ENCODE peak calls at places on chromosome 1, in ten cellular contexts. One of them, this sample, is unnamed.

GRCh38 chr1:157105988-157106812 is 6.6 kb upstream of the ETV3L start:
- DNase-seq in activated CD4-positive, alpha-beta T cell treated with anti-CD3 and anti-CD28 coated beads, Interleukin-2, amount 10 ng/mL, durations not matched to agents 7 days and 5 days: no peak
- DNase-seq in NCI-H524 treated with DMSO at 0.1 percent for 48 hours: no peak
- DNase-seq in activated naive CD8-positive, alpha-beta T cell treated with anti-CD3 and anti-CD28 coated beads for 36 hours: peak
- DNase-seq in stimulated activated CD4-positive, alpha-beta T cell treated with anti-CD3 and anti-CD28 coated beads, Interleukin-2, amount 100 ng/mL, for 48 hours: peak
- DNase-seq in SW480: no peak
- DNase-seq in aorta: peak
- DNase-seq in GM13977: peak
- DNase-seq in activated CD8-positive, alpha-beta memory T cell treated with anti-CD3 and anti-CD28 coated beads, Interleukin-2, amount 50 U/mL, for 4 hours: no peak
- DNase-seq in left ventricle myocardium inferior: no peak
- DNase-seq in this sample: peak

GRCh38 chr1:1407101-1407956 is at the start of gene MRPL20:
- DNase-seq in NCI-H524 treated with DMSO at 0.1 percent for 48 hours: peak
- DNase-seq in activated naive CD8-positive, alpha-beta T cell treated with anti-CD3 and anti-CD28 coated beads for 36 hours: peak
- DNase-seq in stimulated activated CD4-positive, alpha-beta T cell treated with anti-CD3 and anti-CD28 coated beads, Interleukin-2, amount 100 ng/mL, for 48 hours: peak
- DNase-seq in aorta: peak
- DNase-seq in activated CD4-positive, alpha-beta T cell treated with anti-CD3 and anti-CD28 coated beads, Interleukin-2, amount 10 ng/mL, durations not matched to agents 7 days and 5 days: peak
- DNase-seq in SW480: peak
- DNase-seq in activated CD8-positive, alpha-beta memory T cell treated with anti-CD3 and anti-CD28 coated beads, Interleukin-2, amount 50 U/mL, for 4 hours: peak
- DNase-seq in GM13977: peak
- DNase-seq in left ventricle myocardium inferior: peak
- DNase-seq in this sample: peak

GRCh38 chr1:56803561-56804156 is 15.5 kb downstream of the FYB2 start:
- DNase-seq in activated CD4-positive, alpha-beta T cell treated with anti-CD3 and anti-CD28 coated beads, Interleukin-2, amount 10 ng/mL, durations not matched to agents 7 days and 5 days: peak
- DNase-seq in activated naive CD8-positive, alpha-beta T cell treated with anti-CD3 and anti-CD28 coated beads for 36 hours: peak
- DNase-seq in GM13977: no peak
- DNase-seq in left ventricle myocardium inferior: no peak
- DNase-seq in aorta: no peak
- DNase-seq in activated CD8-positive, alpha-beta memory T cell treated with anti-CD3 and anti-CD28 coated beads, Interleukin-2, amount 50 U/mL, for 4 hours: no peak
- DNase-seq in NCI-H524 treated with DMSO at 0.1 percent for 48 hours: no peak
- DNase-seq in stimulated activated CD4-positive, alpha-beta T cell treated with anti-CD3 and anti-CD28 coated beads, Interleukin-2, amount 100 ng/mL, for 48 hours: no peak
- DNase-seq in SW480: peak
- DNase-seq in this sample: no peak

GRCh38 chr1:174968750-174969244 is 30.9 kb upstream of the CACYBP start:
- DNase-seq in stimulated activated CD4-positive, alpha-beta T cell treated with anti-CD3 and anti-CD28 coated beads, Interleukin-2, amount 100 ng/mL, for 48 hours: no peak
- DNase-seq in SW480: no peak
- DNase-seq in activated CD8-positive, alpha-beta memory T cell treated with anti-CD3 and anti-CD28 coated beads, Interleukin-2, amount 50 U/mL, for 4 hours: no peak
- DNase-seq in aorta: no peak
- DNase-seq in NCI-H524 treated with DMSO at 0.1 percent for 48 hours: no peak
- DNase-seq in left ventricle myocardium inferior: no peak
- DNase-seq in GM13977: peak
- DNase-seq in activated naive CD8-positive, alpha-beta T cell treated with anti-CD3 and anti-CD28 coated beads for 36 hours: no peak
- DNase-seq in activated CD4-positive, alpha-beta T cell treated with anti-CD3 and anti-CD28 coated beads, Interleukin-2, amount 10 ng/mL, durations not matched to agents 7 days and 5 days: peak
- DNase-seq in this sample: peak

GRCh38 chr1:63617450-63617849 is 24.2 kb downstream of the PGM1 start:
- DNase-seq in activated CD8-positive, alpha-beta memory T cell treated with anti-CD3 and anti-CD28 coated beads, Interleukin-2, amount 50 U/mL, for 4 hours: no peak
- DNase-seq in aorta: no peak
- DNase-seq in stimulated activated CD4-positive, alpha-beta T cell treated with anti-CD3 and anti-CD28 coated beads, Interleukin-2, amount 100 ng/mL, for 48 hours: no peak
- DNase-seq in NCI-H524 treated with DMSO at 0.1 percent for 48 hours: no peak
- DNase-seq in activated CD4-positive, alpha-beta T cell treated with anti-CD3 and anti-CD28 coated beads, Interleukin-2, amount 10 ng/mL, durations not matched to agents 7 days and 5 days: no peak
- DNase-seq in activated naive CD8-positive, alpha-beta T cell treated with anti-CD3 and anti-CD28 coated beads for 36 hours: no peak
- DNase-seq in SW480: no peak
- DNase-seq in left ventricle myocardium inferior: no peak
- DNase-seq in GM13977: no peak
- DNase-seq in this sample: no peak

GRCh38 chr1:110242062-110242461 is 31.9 kb downstream of the KCNC4 start:
- DNase-seq in SW480: no peak
- DNase-seq in aorta: no peak
- DNase-seq in activated CD4-positive, alpha-beta T cell treated with anti-CD3 and anti-CD28 coated beads, Interleukin-2, amount 10 ng/mL, durations not matched to agents 7 days and 5 days: no peak
- DNase-seq in stimulated activated CD4-positive, alpha-beta T cell treated with anti-CD3 and anti-CD28 coated beads, Interleukin-2, amount 100 ng/mL, for 48 hours: no peak
- DNase-seq in GM13977: no peak
- DNase-seq in activated naive CD8-positive, alpha-beta T cell treated with anti-CD3 and anti-CD28 coated beads for 36 hours: no peak
- DNase-seq in NCI-H524 treated with DMSO at 0.1 percent for 48 hours: no peak
- DNase-seq in activated CD8-positive, alpha-beta memory T cell treated with anti-CD3 and anti-CD28 coated beads, Interleukin-2, amount 50 U/mL, for 4 hours: no peak
- DNase-seq in left ventricle myocardium inferior: no peak
- DNase-seq in this sample: no peak

GRCh38 chr1:41401899-41402298 is 40.7 kb downstream of the FOXO6 start:
- DNase-seq in stimulated activated CD4-positive, alpha-beta T cell treated with anti-CD3 and anti-CD28 coated beads, Interleukin-2, amount 100 ng/mL, for 48 hours: no peak
- DNase-seq in aorta: no peak
- DNase-seq in activated CD8-positive, alpha-beta memory T cell treated with anti-CD3 and anti-CD28 coated beads, Interleukin-2, amount 50 U/mL, for 4 hours: no peak
- DNase-seq in activated CD4-positive, alpha-beta T cell treated with anti-CD3 and anti-CD28 coated beads, Interleukin-2, amount 10 ng/mL, durations not matched to agents 7 days and 5 days: no peak
- DNase-seq in left ventricle myocardium inferior: no peak
- DNase-seq in activated naive CD8-positive, alpha-beta T cell treated with anti-CD3 and anti-CD28 coated beads for 36 hours: no peak
- DNase-seq in SW480: no peak
- DNase-seq in NCI-H524 treated with DMSO at 0.1 percent for 48 hours: no peak
- DNase-seq in GM13977: no peak
- DNase-seq in this sample: no peak

GRCh38 chr1:234961468-234962339 is 166.9 kb downstream of the TOMM20 start:
- DNase-seq in aorta: no peak
- DNase-seq in stimulated activated CD4-positive, alpha-beta T cell treated with anti-CD3 and anti-CD28 coated beads, Interleukin-2, amount 100 ng/mL, for 48 hours: no peak
- DNase-seq in GM13977: peak
- DNase-seq in NCI-H524 treated with DMSO at 0.1 percent for 48 hours: no peak
- DNase-seq in activated naive CD8-positive, alpha-beta T cell treated with anti-CD3 and anti-CD28 coated beads for 36 hours: no peak
- DNase-seq in activated CD4-positive, alpha-beta T cell treated with anti-CD3 and anti-CD28 coated beads, Interleukin-2, amount 10 ng/mL, durations not matched to agents 7 days and 5 days: no peak
- DNase-seq in left ventricle myocardium inferior: no peak
- DNase-seq in activated CD8-positive, alpha-beta memory T cell treated with anti-CD3 and anti-CD28 coated beads, Interleukin-2, amount 50 U/mL, for 4 hours: no peak
- DNase-seq in SW480: no peak
- DNase-seq in this sample: peak

GRCh38 chr1:197725044-197725443 is 50.2 kb downstream of the DENND1B start:
- DNase-seq in NCI-H524 treated with DMSO at 0.1 percent for 48 hours: no peak
- DNase-seq in SW480: peak
- DNase-seq in activated CD8-positive, alpha-beta memory T cell treated with anti-CD3 and anti-CD28 coated beads, Interleukin-2, amount 50 U/mL, for 4 hours: no peak
- DNase-seq in aorta: no peak
- DNase-seq in activated naive CD8-positive, alpha-beta T cell treated with anti-CD3 and anti-CD28 coated beads for 36 hours: no peak
- DNase-seq in activated CD4-positive, alpha-beta T cell treated with anti-CD3 and anti-CD28 coated beads, Interleukin-2, amount 10 ng/mL, durations not matched to agents 7 days and 5 days: no peak
- DNase-seq in left ventricle myocardium inferior: no peak
- DNase-seq in stimulated activated CD4-positive, alpha-beta T cell treated with anti-CD3 and anti-CD28 coated beads, Interleukin-2, amount 100 ng/mL, for 48 hours: no peak
- DNase-seq in GM13977: no peak
- DNase-seq in this sample: no peak

GRCh38 chr1:58620259-58620658 is 43.2 kb upstream of the TACSTD2 start:
- DNase-seq in GM13977: no peak
- DNase-seq in NCI-H524 treated with DMSO at 0.1 percent for 48 hours: no peak
- DNase-seq in activated CD8-positive, alpha-beta memory T cell treated with anti-CD3 and anti-CD28 coated beads, Interleukin-2, amount 50 U/mL, for 4 hours: no peak
- DNase-seq in activated CD4-positive, alpha-beta T cell treated with anti-CD3 and anti-CD28 coated beads, Interleukin-2, amount 10 ng/mL, durations not matched to agents 7 days and 5 days: no peak
- DNase-seq in activated naive CD8-positive, alpha-beta T cell treated with anti-CD3 and anti-CD28 coated beads for 36 hours: no peak
- DNase-seq in aorta: no peak
- DNase-seq in SW480: no peak
- DNase-seq in left ventricle myocardium inferior: no peak
- DNase-seq in stimulated activated CD4-positive, alpha-beta T cell treated with anti-CD3 and anti-CD28 coated beads, Interleukin-2, amount 100 ng/mL, for 48 hours: no peak
- DNase-seq in this sample: no peak

GRCh38 chr1:45677751-45678245 is 8.5 kb downstream of the GPBP1L1 start:
- DNase-seq in aorta: no peak
- DNase-seq in SW480: no peak
- DNase-seq in left ventricle myocardium inferior: no peak
- DNase-seq in activated CD8-positive, alpha-beta memory T cell treated with anti-CD3 and anti-CD28 coated beads, Interleukin-2, amount 50 U/mL, for 4 hours: no peak
- DNase-seq in NCI-H524 treated with DMSO at 0.1 percent for 48 hours: no peak
- DNase-seq in GM13977: no peak
- DNase-seq in stimulated activated CD4-positive, alpha-beta T cell treated with anti-CD3 and anti-CD28 coated beads, Interleukin-2, amount 100 ng/mL, for 48 hours: no peak
- DNase-seq in activated CD4-positive, alpha-beta T cell treated with anti-CD3 and anti-CD28 coated beads, Interleukin-2, amount 10 ng/mL, durations not matched to agents 7 days and 5 days: no peak
- DNase-seq in activated naive CD8-positive, alpha-beta T cell treated with anti-CD3 and anti-CD28 coated beads for 36 hours: no peak
- DNase-seq in this sample: no peak

GRCh38 chr1:186374313-186375151 is 521 bp downstream of the TPR start:
- DNase-seq in activated CD8-positive, alpha-beta memory T cell treated with anti-CD3 and anti-CD28 coated beads, Interleukin-2, amount 50 U/mL, for 4 hours: no peak
- DNase-seq in activated CD4-positive, alpha-beta T cell treated with anti-CD3 and anti-CD28 coated beads, Interleukin-2, amount 10 ng/mL, durations not matched to agents 7 days and 5 days: peak
- DNase-seq in aorta: no peak
- DNase-seq in left ventricle myocardium inferior: peak
- DNase-seq in activated naive CD8-positive, alpha-beta T cell treated with anti-CD3 and anti-CD28 coated beads for 36 hours: peak
- DNase-seq in stimulated activated CD4-positive, alpha-beta T cell treated with anti-CD3 and anti-CD28 coated beads, Interleukin-2, amount 100 ng/mL, for 48 hours: peak
- DNase-seq in GM13977: peak
- DNase-seq in NCI-H524 treated with DMSO at 0.1 percent for 48 hours: peak
- DNase-seq in SW480: peak
- DNase-seq in this sample: no peak

GRCh38 chr1:204830671-204831585 is 39.7 kb upstream of the NFASC start:
- DNase-seq in SW480: no peak
- DNase-seq in stimulated activated CD4-positive, alpha-beta T cell treated with anti-CD3 and anti-CD28 coated beads, Interleukin-2, amount 100 ng/mL, for 48 hours: no peak
- DNase-seq in left ventricle myocardium inferior: no peak
- DNase-seq in activated naive CD8-positive, alpha-beta T cell treated with anti-CD3 and anti-CD28 coated beads for 36 hours: no peak
- DNase-seq in activated CD4-positive, alpha-beta T cell treated with anti-CD3 and anti-CD28 coated beads, Interleukin-2, amount 10 ng/mL, durations not matched to agents 7 days and 5 days: no peak
- DNase-seq in NCI-H524 treated with DMSO at 0.1 percent for 48 hours: no peak
- DNase-seq in aorta: no peak
- DNase-seq in activated CD8-positive, alpha-beta memory T cell treated with anti-CD3 and anti-CD28 coated beads, Interleukin-2, amount 50 U/mL, for 4 hours: no peak
- DNase-seq in GM13977: no peak
- DNase-seq in this sample: no peak

GRCh38 chr1:169753549-169753948 is 19.7 kb upstream of the SELE start:
- DNase-seq in activated CD4-positive, alpha-beta T cell treated with anti-CD3 and anti-CD28 coated beads, Interleukin-2, amount 10 ng/mL, durations not matched to agents 7 days and 5 days: no peak
- DNase-seq in NCI-H524 treated with DMSO at 0.1 percent for 48 hours: no peak
- DNase-seq in left ventricle myocardium inferior: no peak
- DNase-seq in SW480: no peak
- DNase-seq in aorta: no peak
- DNase-seq in activated CD8-positive, alpha-beta memory T cell treated with anti-CD3 and anti-CD28 coated beads, Interleukin-2, amount 50 U/mL, for 4 hours: no peak
- DNase-seq in stimulated activated CD4-positive, alpha-beta T cell treated with anti-CD3 and anti-CD28 coated beads, Interleukin-2, amount 100 ng/mL, for 48 hours: no peak
- DNase-seq in GM13977: no peak
- DNase-seq in activated naive CD8-positive, alpha-beta T cell treated with anti-CD3 and anti-CD28 coated beads for 36 hours: no peak
- DNase-seq in this sample: no peak

GRCh38 chr1:30106125-30106524 is 617.3 kb downstream of the MATN1 start:
- DNase-seq in activated CD4-positive, alpha-beta T cell treated with anti-CD3 and anti-CD28 coated beads, Interleukin-2, amount 10 ng/mL, durations not matched to agents 7 days and 5 days: no peak
- DNase-seq in activated CD8-positive, alpha-beta memory T cell treated with anti-CD3 and anti-CD28 coated beads, Interleukin-2, amount 50 U/mL, for 4 hours: no peak
- DNase-seq in NCI-H524 treated with DMSO at 0.1 percent for 48 hours: no peak
- DNase-seq in SW480: peak
- DNase-seq in aorta: no peak
- DNase-seq in left ventricle myocardium inferior: peak
- DNase-seq in activated naive CD8-positive, alpha-beta T cell treated with anti-CD3 and anti-CD28 coated beads for 36 hours: peak
- DNase-seq in stimulated activated CD4-positive, alpha-beta T cell treated with anti-CD3 and anti-CD28 coated beads, Interleukin-2, amount 100 ng/mL, for 48 hours: no peak
- DNase-seq in GM13977: no peak
- DNase-seq in this sample: no peak

GRCh38 chr1:150008699-150009098 is 1.8 kb downstream of the OTUD7B start:
- DNase-seq in left ventricle myocardium inferior: no peak
- DNase-seq in GM13977: no peak
- DNase-seq in stimulated activated CD4-positive, alpha-beta T cell treated with anti-CD3 and anti-CD28 coated beads, Interleukin-2, amount 100 ng/mL, for 48 hours: no peak
- DNase-seq in activated CD8-positive, alpha-beta memory T cell treated with anti-CD3 and anti-CD28 coated beads, Interleukin-2, amount 50 U/mL, for 4 hours: no peak
- DNase-seq in NCI-H524 treated with DMSO at 0.1 percent for 48 hours: no peak
- DNase-seq in activated CD4-positive, alpha-beta T cell treated with anti-CD3 and anti-CD28 coated beads, Interleukin-2, amount 10 ng/mL, durations not matched to agents 7 days and 5 days: no peak
- DNase-seq in aorta: no peak
- DNase-seq in activated naive CD8-positive, alpha-beta T cell treated with anti-CD3 and anti-CD28 coated beads for 36 hours: no peak
- DNase-seq in SW480: no peak
- DNase-seq in this sample: no peak

GRCh38 chr1:24186993-24187790 is at the start of gene IFNLR1:
- DNase-seq in activated naive CD8-positive, alpha-beta T cell treated with anti-CD3 and anti-CD28 coated beads for 36 hours: peak
- DNase-seq in SW480: peak
- DNase-seq in activated CD8-positive, alpha-beta memory T cell treated with anti-CD3 and anti-CD28 coated beads, Interleukin-2, amount 50 U/mL, for 4 hours: peak
- DNase-seq in activated CD4-positive, alpha-beta T cell treated with anti-CD3 and anti-CD28 coated beads, Interleukin-2, amount 10 ng/mL, durations not matched to agents 7 days and 5 days: peak
- DNase-seq in aorta: peak
- DNase-seq in GM13977: peak
- DNase-seq in stimulated activated CD4-positive, alpha-beta T cell treated with anti-CD3 and anti-CD28 coated beads, Interleukin-2, amount 100 ng/mL, for 48 hours: peak
- DNase-seq in left ventricle myocardium inferior: peak
- DNase-seq in NCI-H524 treated with DMSO at 0.1 percent for 48 hours: no peak
- DNase-seq in this sample: peak

GRCh38 chr1:227778401-227778947 is 37.0 kb upstream of the PRSS38 start:
- DNase-seq in NCI-H524 treated with DMSO at 0.1 percent for 48 hours: no peak
- DNase-seq in activated CD4-positive, alpha-beta T cell treated with anti-CD3 and anti-CD28 coated beads, Interleukin-2, amount 10 ng/mL, durations not matched to agents 7 days and 5 days: no peak
- DNase-seq in GM13977: no peak
- DNase-seq in aorta: no peak
- DNase-seq in left ventricle myocardium inferior: no peak
- DNase-seq in activated CD8-positive, alpha-beta memory T cell treated with anti-CD3 and anti-CD28 coated beads, Interleukin-2, amount 50 U/mL, for 4 hours: no peak
- DNase-seq in SW480: no peak
- DNase-seq in activated naive CD8-positive, alpha-beta T cell treated with anti-CD3 and anti-CD28 coated beads for 36 hours: no peak
- DNase-seq in stimulated activated CD4-positive, alpha-beta T cell treated with anti-CD3 and anti-CD28 coated beads, Interleukin-2, amount 100 ng/mL, for 48 hours: no peak
- DNase-seq in this sample: no peak

GRCh38 chr1:91606546-91607078 is 106.0 kb downstream of the CDC7 start:
- DNase-seq in aorta: no peak
- DNase-seq in stimulated activated CD4-positive, alpha-beta T cell treated with anti-CD3 and anti-CD28 coated beads, Interleukin-2, amount 100 ng/mL, for 48 hours: no peak
- DNase-seq in activated CD4-positive, alpha-beta T cell treated with anti-CD3 and anti-CD28 coated beads, Interleukin-2, amount 10 ng/mL, durations not matched to agents 7 days and 5 days: no peak
- DNase-seq in left ventricle myocardium inferior: no peak
- DNase-seq in SW480: no peak
- DNase-seq in activated naive CD8-positive, alpha-beta T cell treated with anti-CD3 and anti-CD28 coated beads for 36 hours: no peak
- DNase-seq in NCI-H524 treated with DMSO at 0.1 percent for 48 hours: no peak
- DNase-seq in activated CD8-positive, alpha-beta memory T cell treated with anti-CD3 and anti-CD28 coated beads, Interleukin-2, amount 50 U/mL, for 4 hours: no peak
- DNase-seq in GM13977: no peak
- DNase-seq in this sample: no peak

GRCh38 chr1:184051138-184051484 is 419 bp upstream of the TSEN15 start:
- DNase-seq in activated naive CD8-positive, alpha-beta T cell treated with anti-CD3 and anti-CD28 coated beads for 36 hours: no peak
- DNase-seq in activated CD8-positive, alpha-beta memory T cell treated with anti-CD3 and anti-CD28 coated beads, Interleukin-2, amount 50 U/mL, for 4 hours: no peak
- DNase-seq in left ventricle myocardium inferior: no peak
- DNase-seq in aorta: no peak
- DNase-seq in activated CD4-positive, alpha-beta T cell treated with anti-CD3 and anti-CD28 coated beads, Interleukin-2, amount 10 ng/mL, durations not matched to agents 7 days and 5 days: no peak
- DNase-seq in stimulated activated CD4-positive, alpha-beta T cell treated with anti-CD3 and anti-CD28 coated beads, Interleukin-2, amount 100 ng/mL, for 48 hours: peak
- DNase-seq in NCI-H524 treated with DMSO at 0.1 percent for 48 hours: no peak
- DNase-seq in GM13977: no peak
- DNase-seq in SW480: peak
- DNase-seq in this sample: no peak

GRCh38 chr1:104953555-104953954 is 1203.9 kb downstream of the AMY1C start:
- DNase-seq in NCI-H524 treated with DMSO at 0.1 percent for 48 hours: no peak
- DNase-seq in left ventricle myocardium inferior: no peak
- DNase-seq in aorta: no peak
- DNase-seq in activated naive CD8-positive, alpha-beta T cell treated with anti-CD3 and anti-CD28 coated beads for 36 hours: no peak
- DNase-seq in activated CD8-positive, alpha-beta memory T cell treated with anti-CD3 and anti-CD28 coated beads, Interleukin-2, amount 50 U/mL, for 4 hours: no peak
- DNase-seq in SW480: no peak
- DNase-seq in GM13977: no peak
- DNase-seq in stimulated activated CD4-positive, alpha-beta T cell treated with anti-CD3 and anti-CD28 coated beads, Interleukin-2, amount 100 ng/mL, for 48 hours: no peak
- DNase-seq in activated CD4-positive, alpha-beta T cell treated with anti-CD3 and anti-CD28 coated beads, Interleukin-2, amount 10 ng/mL, durations not matched to agents 7 days and 5 days: no peak
- DNase-seq in this sample: no peak